ENCODE peak calls at places on chromosomes 12 and 14, in four cellular contexts. H is activated CD8-positive, alpha-beta T cell treated with anti-CD3 and anti-CD28 coated beads, Interleukin-2, amount 10 ng/mL, durations not matched to agents 7 days and 5 days; X is T-helper 1 cell; U is astrocyte of the cerebellum. F is an unnamed sample.

GRCh38 chr14:33679461-33680225 is 271.2 kb downstream of the EGLN3 start:
- DNase-seq in H (no peak), X (no peak), U (peak; percentile 64), F (no peak)

GRCh38 chr14:38255408-38255672 is 553 bp downstream of the CLEC14A start:
- DNase-seq in H (no peak), X (no peak), U (no peak), F (no peak)

GRCh38 chr14:101960225-101960624 is 4.1 kb upstream of the DYNC1H1 start:
- DNase-seq in H (peak; percentile 56), X (no peak), U (no peak), F (peak; percentile 41)

GRCh38 chr14:103023881-103024473 is 33.4 kb downstream of the CDC42BPB start:
- DNase-seq in H (no peak), X (no peak), U (no peak), F (no peak)

GRCh38 chr12:25615119-25615518 is 62.0 kb upstream of the LMNTD1 start:
- DNase-seq in H (no peak), X (no peak), U (peak; percentile 45), F (no peak)

GRCh38 chr12:125418902-125419564 is 353.8 kb downstream of the AACS start:
- DNase-seq in H (no peak), X (no peak), U (no peak), F (no peak)

GRCh38 chr12:119204137-119204536 is 25.4 kb downstream of the HSPB8 start:
- DNase-seq in H (no peak), X (no peak), U (no peak), F (no peak)

GRCh38 chr12:52217223-52217622 is 15.8 kb upstream of the KRT7 start:
- DNase-seq in H (no peak), X (no peak), U (no peak), F (no peak)

GRCh38 chr14:72664651-72665050 is 229.2 kb downstream of the DPF3 start:
- DNase-seq in H (no peak), X (no peak), U (no peak), F (no peak)

GRCh38 chr14:47040490-47040889 is 388.9 kb upstream of the RPL10L start:
- DNase-seq in H (no peak), X (no peak), U (no peak), F (no peak)

GRCh38 chr14:77311217-77311616 is 9.5 kb downstream of the POMT2 start:
- DNase-seq in H (no peak), X (no peak), U (no peak), F (no peak)

GRCh38 chr14:76917759-76918175 is 91.6 kb downstream of the LRRC74A start:
- DNase-seq in H (no peak), X (no peak), U (no peak), F (no peak)

GRCh38 chr12:73950506-73950905 is 587.1 kb upstream of the ATXN7L3B start:
- DNase-seq in H (no peak), X (no peak), U (no peak), F (no peak)

GRCh38 chr12:131849700-131850553 is 21.7 kb downstream of the MMP17 start:
- DNase-seq in H (no peak), X (no peak), U (no peak), F (no peak)

GRCh38 chr12:99390707-99391106 is 256.8 kb upstream of the GARIN6 start:
- DNase-seq in H (no peak), X (no peak), U (no peak), F (no peak)

GRCh38 chr12:7441216-7441615 is 2.7 kb downstream of the CD163L1 start:
- DNase-seq in H (no peak), X (no peak), U (no peak), F (no peak)

GRCh38 chr12:113162102-113163029 is 12.8 kb downstream of the CFAP73 start:
- DNase-seq in H (no peak), X (no peak), U (no peak), F (no peak)

GRCh38 chr12:95738024-95738611 is 52.4 kb downstream of the NTN4 start:
- DNase-seq in H (no peak), X (no peak), U (no peak), F (no peak)

GRCh38 chr12:59660148-59660547 is 64.3 kb downstream of the SLC16A7 start:
- DNase-seq in H (no peak), X (no peak), U (no peak), F (no peak)

GRCh38 chr12:12017135-12017581 is 53.6 kb upstream of the BCL2L14 start:
- DNase-seq in H (no peak), X (no peak), U (no peak), F (no peak)

GRCh38 chr12:28025821-28026505 is 53.4 kb upstream of the PTHLH start:
- DNase-seq in H (no peak), X (no peak), U (no peak), F (no peak)

GRCh38 chr12:22803725-22804124 is 178.8 kb downstream of the ETNK1 start:
- DNase-seq in H (no peak), X (no peak), U (no peak), F (no peak)

GRCh38 chr14:105536691-105537579 is 10.6 kb downstream of the TMEM121 start:
- DNase-seq in H (no peak), X (no peak), U (no peak), F (no peak)

GRCh38 chr14:31047503-31047902 is 21.3 kb upstream of the STRN3 start:
- DNase-seq in H (no peak), X (no peak), U (no peak), F (no peak)

GRCh38 chr12:12979731-12980259 is 20.3 kb downstream of the HEBP1 start:
- DNase-seq in H (no peak), X (no peak), U (peak; percentile 87), F (no peak)

GRCh38 chr12:8698132-8698829 is 490 bp downstream of the RIMKLB start:
- DNase-seq in H (peak; percentile 52), X (peak; percentile 15), U (no peak), F (peak; percentile 16)

GRCh38 chr14:22544406-22544805 is 44.6 kb downstream of the DAD1 start:
- DNase-seq in H (no peak), X (no peak), U (no peak), F (no peak)

GRCh38 chr14:90545966-90546751 is 149.3 kb downstream of the CALM1 start:
- DNase-seq in H (no peak), X (no peak), U (no peak), F (no peak)